ENCODE peak calls at places on chromosome 12, in six cellular contexts. One of them, this sample, is unnamed.

GRCh38 chr12:104802198-104802597 is 155.9 kb downstream of the SLC41A2 start:
- DNase-seq in GM12892: no peak
- DNase-seq in esophagus muscularis mucosa: no peak
- DNase-seq in GM12891: no peak
- DNase-seq in adrenal gland: no peak
- DNase-seq in HepG2: no peak
- DNase-seq in this sample: no peak

GRCh38 chr12:109287811-109288469 is 21.1 kb downstream of the FOXN4 start:
- DNase-seq in GM12892: no peak
- DNase-seq in esophagus muscularis mucosa: no peak
- DNase-seq in GM12891: no peak
- DNase-seq in adrenal gland: no peak
- DNase-seq in HepG2: no peak
- DNase-seq in this sample: no peak

GRCh38 chr12:3046441-3047200 is 30.6 kb upstream of the TSPAN9 start:
- DNase-seq in GM12892: no peak
- DNase-seq in esophagus muscularis mucosa: no peak
- DNase-seq in GM12891: no peak
- DNase-seq in adrenal gland: no peak
- DNase-seq in HepG2: no peak
- DNase-seq in this sample: no peak

GRCh38 chr12:41521872-41522379 is 333.8 kb downstream of the PDZRN4 start:
- DNase-seq in GM12892: no peak
- DNase-seq in esophagus muscularis mucosa: no peak
- DNase-seq in GM12891: no peak
- DNase-seq in adrenal gland: no peak
- DNase-seq in HepG2: no peak
- DNase-seq in this sample: peak

GRCh38 chr12:49698619-49699545 is 8.3 kb downstream of the FMNL3 start:
- DNase-seq in GM12892: no peak
- DNase-seq in esophagus muscularis mucosa: no peak
- DNase-seq in GM12891: peak
- DNase-seq in adrenal gland: no peak
- DNase-seq in HepG2: no peak
- DNase-seq in this sample: no peak

GRCh38 chr12:9796346-9796745 is 30.9 kb upstream of the KLRF1 start:
- DNase-seq in GM12892: no peak
- DNase-seq in esophagus muscularis mucosa: no peak
- DNase-seq in GM12891: no peak
- DNase-seq in adrenal gland: no peak
- DNase-seq in HepG2: no peak
- DNase-seq in this sample: no peak

GRCh38 chr12:50979369-50980052 is 27.2 kb downstream of the HIGD1C start:
- DNase-seq in GM12892: peak
- DNase-seq in esophagus muscularis mucosa: no peak
- DNase-seq in GM12891: no peak
- DNase-seq in adrenal gland: no peak
- DNase-seq in HepG2: no peak
- DNase-seq in this sample: no peak

GRCh38 chr12:69042970-69043369 is 110.0 kb upstream of the CPM start:
- DNase-seq in GM12892: no peak
- DNase-seq in esophagus muscularis mucosa: no peak
- DNase-seq in GM12891: no peak
- DNase-seq in adrenal gland: no peak
- DNase-seq in HepG2: peak
- DNase-seq in this sample: peak

GRCh38 chr12:53056901-53057300 is 7.0 kb downstream of the TNS2 start:
- DNase-seq in GM12892: no peak
- DNase-seq in esophagus muscularis mucosa: no peak
- DNase-seq in GM12891: no peak
- DNase-seq in adrenal gland: no peak
- DNase-seq in HepG2: no peak
- DNase-seq in this sample: no peak

GRCh38 chr12:19757317-19757877 is 318.1 kb downstream of the AEBP2 start:
- DNase-seq in GM12892: no peak
- DNase-seq in esophagus muscularis mucosa: no peak
- DNase-seq in GM12891: no peak
- DNase-seq in adrenal gland: no peak
- DNase-seq in HepG2: no peak
- DNase-seq in this sample: no peak

GRCh38 chr12:118356809-118357326 is 15.8 kb downstream of the TAOK3 start:
- DNase-seq in GM12892: no peak
- DNase-seq in esophagus muscularis mucosa: no peak
- DNase-seq in GM12891: no peak
- DNase-seq in adrenal gland: no peak
- DNase-seq in HepG2: no peak
- DNase-seq in this sample: no peak

GRCh38 chr12:29725587-29726320 is 58.0 kb downstream of the TMTC1 start:
- DNase-seq in GM12892: no peak
- DNase-seq in esophagus muscularis mucosa: no peak
- DNase-seq in GM12891: no peak
- DNase-seq in adrenal gland: no peak
- DNase-seq in HepG2: no peak
- DNase-seq in this sample: no peak

GRCh38 chr12:91104812-91105466 is 6.4 kb downstream of the LUM start:
- DNase-seq in GM12892: no peak
- DNase-seq in esophagus muscularis mucosa: no peak
- DNase-seq in GM12891: no peak
- DNase-seq in adrenal gland: no peak
- DNase-seq in HepG2: no peak
- DNase-seq in this sample: no peak

GRCh38 chr12:91108196-91108595 is 3.1 kb downstream of the LUM start:
- DNase-seq in GM12892: no peak
- DNase-seq in esophagus muscularis mucosa: no peak
- DNase-seq in GM12891: no peak
- DNase-seq in adrenal gland: no peak
- DNase-seq in HepG2: no peak
- DNase-seq in this sample: no peak

GRCh38 chr12:91106283-91106682 is 5.0 kb downstream of the LUM start:
- DNase-seq in GM12892: no peak
- DNase-seq in esophagus muscularis mucosa: no peak
- DNase-seq in GM12891: no peak
- DNase-seq in adrenal gland: no peak
- DNase-seq in HepG2: no peak
- DNase-seq in this sample: no peak

GRCh38 chr12:91103101-91103500 is 8.2 kb downstream of the LUM start:
- DNase-seq in GM12892: no peak
- DNase-seq in esophagus muscularis mucosa: no peak
- DNase-seq in GM12891: no peak
- DNase-seq in adrenal gland: no peak
- DNase-seq in HepG2: no peak
- DNase-seq in this sample: no peak

GRCh38 chr12:91105807-91106206 is 5.5 kb downstream of the LUM start:
- DNase-seq in GM12892: no peak
- DNase-seq in esophagus muscularis mucosa: no peak
- DNase-seq in GM12891: no peak
- DNase-seq in adrenal gland: no peak
- DNase-seq in HepG2: no peak
- DNase-seq in this sample: no peak
- TF ChIP-seq POLR2A in GM12892: no peak
- TF ChIP-seq POLR2A in esophagus muscularis mucosa: no peak
- TF ChIP-seq POLR2A in GM12891: no peak
- TF ChIP-seq POLR2A in adrenal gland: no peak
- TF ChIP-seq POLR2A in HepG2: no peak
- TF ChIP-seq POLR2A in this sample: no peak

GRCh38 chr12:31728917-31729640 is at the start of gene AMN1:
- DNase-seq in GM12892: peak
- DNase-seq in esophagus muscularis mucosa: peak
- DNase-seq in GM12891: peak
- DNase-seq in adrenal gland: peak
- DNase-seq in HepG2: peak
- DNase-seq in this sample: peak
- TF ChIP-seq POLR2A in GM12892: peak
- TF ChIP-seq POLR2A in esophagus muscularis mucosa: no peak
- TF ChIP-seq POLR2A in GM12891: peak
- TF ChIP-seq POLR2A in adrenal gland: peak
- TF ChIP-seq POLR2A in HepG2: peak
- TF ChIP-seq POLR2A in this sample: peak

DNA sequence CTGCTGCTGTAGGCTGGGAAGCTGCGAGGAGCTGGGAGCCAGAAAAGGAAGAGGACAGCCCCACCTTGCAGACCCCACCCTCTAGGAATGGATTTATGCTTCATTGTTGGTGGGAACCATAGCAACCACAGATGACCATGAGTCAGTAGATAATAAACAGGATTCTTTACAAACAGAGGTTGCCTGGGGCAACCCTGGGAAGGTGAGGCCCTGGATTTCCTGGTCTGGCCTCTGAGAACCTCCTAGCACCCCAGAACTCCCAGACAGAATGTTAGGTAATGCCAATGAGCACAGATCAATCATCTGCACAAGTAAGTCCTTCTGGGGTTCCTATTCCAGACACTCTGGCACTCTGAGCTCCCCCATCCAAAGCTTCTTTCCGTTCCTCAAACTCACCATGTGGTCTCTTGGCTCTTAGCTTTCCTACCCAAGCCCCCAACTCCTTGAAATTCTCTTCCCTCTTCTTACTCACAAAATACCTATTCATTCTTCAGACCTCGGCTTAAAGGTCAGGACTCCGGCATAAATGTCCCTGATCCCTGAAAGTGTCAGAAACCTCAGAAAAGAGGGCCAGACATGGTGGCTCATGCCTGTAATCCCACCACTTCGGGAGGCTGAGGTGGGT is 15.2 kb upstream of the PLEKHG6 start:
- DNase-seq in GM12892: no peak
- DNase-seq in esophagus muscularis mucosa: no peak
- DNase-seq in GM12891: no peak
- DNase-seq in adrenal gland: no peak
- DNase-seq in HepG2: peak
- DNase-seq in this sample: no peak
- TF ChIP-seq POLR2A in GM12892: no peak
- TF ChIP-seq POLR2A in esophagus muscularis mucosa: no peak
- TF ChIP-seq POLR2A in GM12891: no peak
- TF ChIP-seq POLR2A in adrenal gland: no peak
- TF ChIP-seq POLR2A in HepG2: peak
- TF ChIP-seq POLR2A in this sample: no peak

DNA sequence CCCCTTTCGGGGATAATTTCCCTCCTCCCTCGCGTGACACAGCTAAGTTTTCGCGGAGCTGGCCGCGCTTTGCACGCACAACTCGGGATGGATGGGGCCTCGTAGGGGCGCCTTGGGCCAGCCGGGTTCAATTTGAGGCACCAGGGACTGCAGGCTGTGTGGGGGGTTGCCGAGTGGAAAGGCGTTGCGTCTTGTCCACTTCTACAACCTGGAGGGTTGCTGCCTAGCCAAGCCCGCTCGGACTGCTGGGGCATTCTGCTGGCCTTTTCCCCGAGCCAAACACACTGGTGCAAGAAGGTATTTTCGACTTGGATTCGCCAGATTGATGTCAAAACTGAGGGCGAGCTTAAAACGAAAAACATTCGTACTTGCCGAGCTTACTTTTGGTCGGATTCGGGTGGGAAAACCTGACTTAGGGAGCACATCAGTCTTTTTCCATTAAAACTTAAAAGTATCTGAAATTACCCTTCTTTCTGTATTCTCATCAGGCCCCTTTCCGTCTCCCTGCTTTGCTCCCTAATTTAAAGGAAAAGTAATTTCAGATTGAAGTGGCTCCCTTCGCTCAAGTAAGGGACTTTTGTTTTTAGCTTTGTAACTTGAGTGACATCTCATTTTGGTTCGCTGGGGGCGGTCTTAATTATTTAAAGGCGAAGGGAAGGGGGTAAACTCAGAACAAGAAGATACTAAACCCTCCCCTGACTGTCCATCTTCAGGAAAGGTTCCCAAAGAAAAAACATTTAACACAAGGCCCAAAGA is 14.3 kb downstream of the TBX3 start:
- DNase-seq in GM12892: no peak
- DNase-seq in esophagus muscularis mucosa: no peak
- DNase-seq in GM12891: no peak
- DNase-seq in adrenal gland: peak
- DNase-seq in HepG2: peak
- DNase-seq in this sample: no peak
- TF ChIP-seq POLR2A in GM12892: no peak
- TF ChIP-seq POLR2A in esophagus muscularis mucosa: no peak
- TF ChIP-seq POLR2A in GM12891: no peak
- TF ChIP-seq POLR2A in adrenal gland: peak
- TF ChIP-seq POLR2A in HepG2: no peak
- TF ChIP-seq POLR2A in this sample: no peak

DNA sequence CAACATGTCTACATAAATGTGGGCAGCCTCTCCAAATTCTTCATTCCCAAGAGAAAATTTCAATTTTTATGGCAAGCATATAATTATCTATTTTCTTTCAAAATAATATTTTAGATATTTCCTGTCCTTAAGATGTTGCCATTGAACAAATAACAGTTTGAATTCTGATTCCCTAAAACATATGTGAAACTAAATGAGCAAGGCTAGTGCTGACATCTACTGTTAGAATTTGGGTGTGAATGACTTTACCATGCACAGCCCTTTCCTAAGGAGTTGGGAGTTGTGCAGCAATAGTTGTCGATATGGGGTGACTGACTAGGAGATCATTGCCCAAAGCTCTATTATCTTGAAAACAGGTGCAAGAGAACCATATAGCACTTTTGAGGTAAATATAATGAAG is 108.2 kb upstream of the SLC38A4 start:
- DNase-seq in GM12892: no peak
- DNase-seq in esophagus muscularis mucosa: no peak
- DNase-seq in GM12891: no peak
- DNase-seq in adrenal gland: no peak
- DNase-seq in HepG2: peak
- DNase-seq in this sample: no peak
- TF ChIP-seq POLR2A in GM12892: no peak
- TF ChIP-seq POLR2A in esophagus muscularis mucosa: no peak
- TF ChIP-seq POLR2A in GM12891: no peak
- TF ChIP-seq POLR2A in adrenal gland: no peak
- TF ChIP-seq POLR2A in HepG2: no peak
- TF ChIP-seq POLR2A in this sample: no peak

This sample was measured in H54.